ENCODE peak calls at places on chromosomes 3 and 15, in seven cellular contexts. One of them, this sample, is unnamed.

GRCh38 chr15:62896969-62897486 is 145.5 kb upstream of the TPM1 start:
- DNase-seq in PC-9: peak; percentile 93
- DNase-seq in H9: no peak
- DNase-seq in endothelial cell of umbilical vein: peak; percentile 99
- DNase-seq in left ventricle myocardium inferior: peak; percentile 89
- DNase-seq in GM12864: no peak
- DNase-seq in fibroblast of the aortic adventitia: peak; percentile 99
- DNase-seq in this sample: no peak

GRCh38 chr3:72580910-72581309 is 267.3 kb downstream of the SHQ1 start:
- DNase-seq in PC-9: no peak
- DNase-seq in endothelial cell of umbilical vein: no peak
- DNase-seq in H9: no peak
- DNase-seq in left ventricle myocardium inferior: no peak
- DNase-seq in GM12864: no peak
- DNase-seq in fibroblast of the aortic adventitia: no peak
- DNase-seq in this sample: no peak

GRCh38 chr3:142931222-142931621 is 32.3 kb downstream of the PAQR9 start:
- DNase-seq in PC-9: no peak
- DNase-seq in GM12864: no peak
- DNase-seq in fibroblast of the aortic adventitia: no peak
- DNase-seq in endothelial cell of umbilical vein: no peak
- DNase-seq in left ventricle myocardium inferior: no peak
- DNase-seq in H9: peak; percentile 81
- DNase-seq in this sample: no peak

GRCh38 chr15:65927545-65927944 is 58.3 kb downstream of the RAB11A start:
- DNase-seq in fibroblast of the aortic adventitia: no peak
- DNase-seq in left ventricle myocardium inferior: no peak
- DNase-seq in endothelial cell of umbilical vein: no peak
- DNase-seq in H9: peak; percentile 42
- DNase-seq in GM12864: no peak
- DNase-seq in PC-9: no peak
- DNase-seq in this sample: no peak

GRCh38 chr15:66897971-66898370 is 167.4 kb upstream of the SMAD3 start:
- DNase-seq in left ventricle myocardium inferior: no peak
- DNase-seq in GM12864: no peak
- DNase-seq in H9: no peak
- DNase-seq in fibroblast of the aortic adventitia: no peak
- DNase-seq in PC-9: no peak
- DNase-seq in endothelial cell of umbilical vein: no peak
- DNase-seq in this sample: no peak

GRCh38 chr3:195080571-195081141 is 190.3 kb downstream of the XXYLT1 start:
- DNase-seq in GM12864: no peak
- DNase-seq in left ventricle myocardium inferior: peak; percentile 71
- DNase-seq in endothelial cell of umbilical vein: no peak
- DNase-seq in PC-9: no peak
- DNase-seq in H9: no peak
- DNase-seq in fibroblast of the aortic adventitia: no peak
- DNase-seq in this sample: no peak

GRCh38 chr3:115624029-115624645 is 827 bp downstream of the GAP43 start:
- DNase-seq in H9: peak; percentile 61
- DNase-seq in endothelial cell of umbilical vein: no peak
- DNase-seq in left ventricle myocardium inferior: no peak
- DNase-seq in PC-9: no peak
- DNase-seq in fibroblast of the aortic adventitia: no peak
- DNase-seq in GM12864: no peak
- DNase-seq in this sample: no peak

GRCh38 chr15:49038382-49038781 is 7.9 kb downstream of the SECISBP2L start:
- DNase-seq in GM12864: no peak
- DNase-seq in PC-9: no peak
- DNase-seq in endothelial cell of umbilical vein: no peak
- DNase-seq in left ventricle myocardium inferior: no peak
- DNase-seq in H9: no peak
- DNase-seq in fibroblast of the aortic adventitia: peak; percentile 43
- DNase-seq in this sample: no peak

GRCh38 chr3:157379741-157380140 is 56.9 kb upstream of the PTX3 start:
- DNase-seq in PC-9: no peak
- DNase-seq in left ventricle myocardium inferior: no peak
- DNase-seq in H9: no peak
- DNase-seq in endothelial cell of umbilical vein: no peak
- DNase-seq in fibroblast of the aortic adventitia: no peak
- DNase-seq in GM12864: no peak
- DNase-seq in this sample: no peak

GRCh38 chr3:61938878-61939549 is 377.6 kb downstream of the PTPRG start:
- DNase-seq in H9: no peak
- DNase-seq in GM12864: no peak
- DNase-seq in fibroblast of the aortic adventitia: no peak
- DNase-seq in endothelial cell of umbilical vein: no peak
- DNase-seq in left ventricle myocardium inferior: no peak
- DNase-seq in PC-9: no peak
- DNase-seq in this sample: no peak

GRCh38 chr15:71780349-71780976 is 29.9 kb upstream of the NR2E3 start:
- DNase-seq in fibroblast of the aortic adventitia: peak; percentile 81
- DNase-seq in GM12864: peak; percentile 42
- DNase-seq in left ventricle myocardium inferior: no peak
- DNase-seq in endothelial cell of umbilical vein: peak; percentile 84
- DNase-seq in PC-9: peak; percentile 48
- DNase-seq in H9: peak; percentile 79
- DNase-seq in this sample: peak; percentile 74

GRCh38 chr15:89429023-89429422 is 67.4 kb downstream of the RHCG start:
- DNase-seq in endothelial cell of umbilical vein: no peak
- DNase-seq in PC-9: peak; percentile 62
- DNase-seq in GM12864: no peak
- DNase-seq in fibroblast of the aortic adventitia: no peak
- DNase-seq in H9: no peak
- DNase-seq in left ventricle myocardium inferior: no peak
- DNase-seq in this sample: no peak

GRCh38 chr3:175434591-175434990 is 575.5 kb downstream of the NAALADL2 start:
- DNase-seq in GM12864: no peak
- DNase-seq in endothelial cell of umbilical vein: no peak
- DNase-seq in left ventricle myocardium inferior: no peak
- DNase-seq in H9: no peak
- DNase-seq in PC-9: no peak
- DNase-seq in fibroblast of the aortic adventitia: no peak
- DNase-seq in this sample: no peak

GRCh38 chr3:23324745-23325144 is 121.6 kb downstream of the UBE2E2 start:
- DNase-seq in fibroblast of the aortic adventitia: peak; percentile 71
- DNase-seq in GM12864: no peak
- DNase-seq in endothelial cell of umbilical vein: peak; percentile 77
- DNase-seq in PC-9: peak; percentile 43
- DNase-seq in left ventricle myocardium inferior: no peak
- DNase-seq in H9: no peak
- DNase-seq in this sample: no peak

GRCh38 chr3:9550999-9551398 is 2.6 kb downstream of the LHFPL4 start:
- DNase-seq in left ventricle myocardium inferior: no peak
- DNase-seq in H9: no peak
- DNase-seq in endothelial cell of umbilical vein: no peak
- DNase-seq in fibroblast of the aortic adventitia: no peak
- DNase-seq in PC-9: no peak
- DNase-seq in GM12864: no peak
- DNase-seq in this sample: no peak

GRCh38 chr3:15271030-15271429 is 61.4 kb downstream of the SH3BP5 start:
- DNase-seq in GM12864: no peak
- DNase-seq in endothelial cell of umbilical vein: no peak
- DNase-seq in H9: no peak
- DNase-seq in left ventricle myocardium inferior: no peak
- DNase-seq in PC-9: no peak
- DNase-seq in fibroblast of the aortic adventitia: no peak
- DNase-seq in this sample: no peak

GRCh38 chr15:67120839-67121540 is 55.6 kb downstream of the SMAD3 start:
- DNase-seq in fibroblast of the aortic adventitia: peak; percentile 93
- DNase-seq in endothelial cell of umbilical vein: peak; percentile 98
- DNase-seq in H9: no peak
- DNase-seq in left ventricle myocardium inferior: peak; percentile 91
- DNase-seq in GM12864: no peak
- DNase-seq in PC-9: no peak
- DNase-seq in this sample: peak; percentile 71

GRCh38 chr15:67611803-67612369 is 69.4 kb downstream of the MAP2K5 start:
- DNase-seq in endothelial cell of umbilical vein: peak; percentile 14
- DNase-seq in PC-9: no peak
- DNase-seq in H9: no peak
- DNase-seq in GM12864: no peak
- DNase-seq in left ventricle myocardium inferior: no peak
- DNase-seq in fibroblast of the aortic adventitia: peak; percentile 22
- DNase-seq in this sample: no peak

GRCh38 chr15:90871097-90871715 is 2.8 kb downstream of the FURIN start:
- DNase-seq in fibroblast of the aortic adventitia: no peak
- DNase-seq in PC-9: no peak
- DNase-seq in left ventricle myocardium inferior: peak; percentile 42
- DNase-seq in GM12864: no peak
- DNase-seq in endothelial cell of umbilical vein: no peak
- DNase-seq in H9: no peak
- DNase-seq in this sample: peak; percentile 65

GRCh38 chr3:55434789-55435188 is 52.3 kb downstream of the WNT5A start:
- DNase-seq in PC-9: no peak
- DNase-seq in fibroblast of the aortic adventitia: peak; percentile 18
- DNase-seq in endothelial cell of umbilical vein: no peak
- DNase-seq in GM12864: peak; percentile 24
- DNase-seq in H9: peak; percentile 43
- DNase-seq in left ventricle myocardium inferior: no peak
- DNase-seq in this sample: peak; percentile 20
- TF ChIP-seq CTCF in PC-9: peak; percentile 53
- TF ChIP-seq CTCF in fibroblast of the aortic adventitia: peak; percentile 42
- TF ChIP-seq CTCF in endothelial cell of umbilical vein: peak; percentile 46
- TF ChIP-seq CTCF in GM12864: peak; percentile 84
- TF ChIP-seq CTCF in H9: peak; percentile 83
- TF ChIP-seq CTCF in left ventricle myocardium inferior: peak; percentile 38
- TF ChIP-seq CTCF in this sample: peak; percentile 74

GRCh38 chr3:53721187-53721946 is 124.9 kb downstream of the CHDH start:
- DNase-seq in H9: peak; percentile 52
- DNase-seq in fibroblast of the aortic adventitia: peak; percentile 37
- DNase-seq in left ventricle myocardium inferior: no peak
- DNase-seq in PC-9: no peak
- DNase-seq in GM12864: no peak
- DNase-seq in endothelial cell of umbilical vein: no peak
- DNase-seq in this sample: no peak
- TF ChIP-seq CTCF in H9: peak; percentile 24
- TF ChIP-seq CTCF in fibroblast of the aortic adventitia: peak; percentile 29
- TF ChIP-seq CTCF in left ventricle myocardium inferior: no peak
- TF ChIP-seq CTCF in PC-9: no peak
- TF ChIP-seq CTCF in GM12864: peak; percentile 1
- TF ChIP-seq CTCF in endothelial cell of umbilical vein: no peak
- TF ChIP-seq CTCF in this sample: no peak

DNA sequence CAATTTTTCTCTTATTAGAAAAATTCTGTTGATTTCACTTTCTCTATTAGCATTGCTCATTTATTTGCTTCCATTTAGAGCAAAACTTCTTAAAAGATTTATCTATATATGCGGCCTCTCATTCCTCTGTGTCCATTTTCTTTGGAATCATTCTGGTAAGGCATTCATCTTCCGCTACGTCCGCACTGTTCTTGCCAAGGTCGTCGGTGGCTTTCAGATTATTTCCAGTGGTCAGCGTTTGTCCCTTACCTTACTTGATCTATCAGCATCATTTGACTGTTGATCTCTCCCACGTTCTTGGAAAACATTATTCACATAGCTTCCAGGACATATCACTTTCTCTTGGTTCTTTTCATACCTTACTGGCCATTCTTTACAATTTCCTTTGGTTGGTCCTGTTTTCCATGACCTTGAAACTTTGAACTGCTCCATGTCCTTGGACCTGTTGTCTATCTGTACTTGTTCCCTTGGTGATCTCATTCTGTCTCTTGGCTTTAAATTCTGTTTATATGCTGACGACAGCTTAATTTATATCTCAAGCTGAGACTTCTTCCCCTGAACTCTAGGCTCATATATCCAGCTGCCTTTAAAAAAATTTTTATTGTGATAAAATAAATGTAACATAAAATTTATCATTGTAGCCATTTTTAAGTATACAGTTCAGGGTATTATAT is 54.5 kb downstream of the SLMAP start:
- DNase-seq in PC-9: no peak
- DNase-seq in endothelial cell of umbilical vein: no peak
- DNase-seq in H9: no peak
- DNase-seq in left ventricle myocardium inferior: no peak
- DNase-seq in GM12864: no peak
- DNase-seq in fibroblast of the aortic adventitia: no peak
- DNase-seq in this sample: no peak
- TF ChIP-seq CTCF in PC-9: no peak
- TF ChIP-seq CTCF in endothelial cell of umbilical vein: no peak
- TF ChIP-seq CTCF in H9: no peak
- TF ChIP-seq CTCF in left ventricle myocardium inferior: no peak
- TF ChIP-seq CTCF in GM12864: no peak
- TF ChIP-seq CTCF in fibroblast of the aortic adventitia: no peak
- TF ChIP-seq CTCF in this sample: no peak

GRCh38 chr15:82045179-82045891 is 483 bp downstream of the MEX3B start:
- DNase-seq in fibroblast of the aortic adventitia: peak; percentile 33
- DNase-seq in PC-9: no peak
- DNase-seq in GM12864: no peak
- DNase-seq in left ventricle myocardium inferior: peak; percentile 44
- DNase-seq in H9: peak; percentile 50
- DNase-seq in endothelial cell of umbilical vein: peak; percentile 65
- DNase-seq in this sample: peak; percentile 56

GRCh38 chr15:82048809-82049208 is 3.0 kb upstream of the MEX3B start:
- DNase-seq in GM12864: no peak
- DNase-seq in PC-9: no peak
- DNase-seq in endothelial cell of umbilical vein: no peak
- DNase-seq in left ventricle myocardium inferior: no peak
- DNase-seq in H9: no peak
- DNase-seq in fibroblast of the aortic adventitia: no peak
- DNase-seq in this sample: no peak

GRCh38 chr15:82046668-82047492 is 1.1 kb upstream of the MEX3B start:
- DNase-seq in endothelial cell of umbilical vein: peak; percentile 94
- DNase-seq in fibroblast of the aortic adventitia: peak; percentile 77
- DNase-seq in PC-9: peak; percentile 35
- DNase-seq in H9: peak; percentile 97
- DNase-seq in left ventricle myocardium inferior: peak; percentile 93
- DNase-seq in GM12864: peak; percentile 56
- DNase-seq in this sample: peak; percentile 98

GRCh38 chr15:82045892-82046667 is at the start of gene MEX3B:
- DNase-seq in GM12864: peak; percentile 83
- DNase-seq in left ventricle myocardium inferior: peak; percentile 98
- DNase-seq in fibroblast of the aortic adventitia: peak; percentile 95
- DNase-seq in endothelial cell of umbilical vein: peak; percentile 98
- DNase-seq in PC-9: peak; percentile 46
- DNase-seq in H9: peak; percentile 99
- DNase-seq in this sample: peak; percentile 96

DNA sequence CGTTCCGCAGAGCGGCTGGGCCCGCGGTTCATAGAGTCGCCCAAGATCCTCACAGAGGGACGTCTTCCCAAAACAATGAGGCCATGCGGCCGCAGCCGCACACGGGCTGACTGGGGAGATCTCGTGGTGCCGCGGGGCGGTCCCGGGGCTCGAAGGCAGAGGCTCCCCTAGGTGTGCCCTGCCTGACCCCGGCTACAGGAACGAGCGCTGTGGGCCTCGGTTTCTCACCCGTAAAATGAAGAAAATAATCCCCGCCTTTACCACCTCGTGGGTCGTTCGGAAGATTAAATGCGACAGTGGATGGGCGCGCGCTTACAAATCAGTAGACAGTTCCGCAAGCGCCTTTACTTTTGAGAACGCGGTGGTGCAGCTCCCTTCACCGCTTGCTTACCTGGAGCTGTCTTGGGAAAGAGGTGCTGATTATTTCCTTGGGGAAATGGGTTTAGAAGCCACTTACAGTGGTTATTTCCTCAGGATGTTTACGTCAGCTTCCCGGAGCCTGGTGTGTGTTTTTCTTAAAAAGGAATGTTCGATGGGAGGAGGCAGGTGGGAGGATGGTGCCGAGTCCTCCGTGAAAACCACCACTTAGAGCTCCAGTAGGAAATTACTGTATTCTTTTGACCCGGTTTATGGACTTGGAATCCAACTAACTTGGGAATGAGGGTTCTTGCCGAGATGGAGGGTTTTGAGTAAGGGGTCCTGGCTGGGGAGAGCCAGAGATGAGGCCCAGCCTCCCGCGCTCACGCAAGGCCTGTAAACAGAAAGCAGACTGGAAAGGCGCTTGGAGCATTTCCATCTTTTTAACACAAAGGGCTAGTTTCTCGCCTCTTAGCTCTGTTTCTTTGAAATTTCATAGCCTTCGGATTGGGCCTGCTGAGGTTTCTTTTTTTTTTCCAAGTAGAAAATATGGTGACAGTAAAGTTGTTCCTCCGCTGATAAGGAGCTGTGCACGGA is 2.0 kb upstream of the MEX3B start:
- DNase-seq in GM12864: no peak
- DNase-seq in H9: peak; percentile 57
- DNase-seq in endothelial cell of umbilical vein: peak; percentile 51
- DNase-seq in PC-9: no peak
- DNase-seq in left ventricle myocardium inferior: no peak
- DNase-seq in fibroblast of the aortic adventitia: peak; percentile 11
- DNase-seq in this sample: peak; percentile 40
- TF ChIP-seq CTCF in GM12864: no peak
- TF ChIP-seq CTCF in H9: no peak
- TF ChIP-seq CTCF in endothelial cell of umbilical vein: no peak
- TF ChIP-seq CTCF in PC-9: no peak
- TF ChIP-seq CTCF in left ventricle myocardium inferior: peak; percentile 28
- TF ChIP-seq CTCF in fibroblast of the aortic adventitia: no peak
- TF ChIP-seq CTCF in this sample: no peak

This sample was measured in GM13977.